ENCODE peak calls at places on chromosome 12, in ten cellular contexts. L is uterus; Z is right lobe of liver; C is cardiac muscle cell; R is H4; D is activated CD8-positive, alpha-beta T cell treated with anti-CD3 and anti-CD28 coated beads, Interleukin-2, amount 10 ng/mL, durations not matched to agents 7 days and 5 days; V is amniotic stem cell; H is HEK293T; S is HCEC 1CT; O is GM18507. F is an unnamed sample.

GRCh38 chr12:5779401-5779800 is 165.7 kb downstream of the ANO2 start:
- DNase-seq in C (no peak), V (no peak), L (no peak), S (no peak), R (no peak), H (no peak), Z (no peak), O (no peak), D (no peak), F (no peak)

GRCh38 chr12:49566361-49566760 is 1.6 kb downstream of the MCRS1 start:
- DNase-seq in Z (no peak), C (no peak), V (no peak), H (no peak), L (no peak), D (no peak), S (no peak), R (no peak), O (no peak), F (no peak)

GRCh38 chr12:100955139-100955538 is 160.6 kb downstream of the ANO4 start:
- DNase-seq in D (no peak), R (peak; percentile 72), C (peak; percentile 30), O (no peak), L (no peak), S (peak; percentile 35), V (no peak), Z (no peak), H (no peak), F (no peak)

GRCh38 chr12:63994704-63995103 is 150.2 kb downstream of the SRGAP1 start:
- DNase-seq in S (peak; percentile 34), R (no peak), O (no peak), V (no peak), C (no peak), D (no peak), Z (no peak), L (no peak), H (no peak), F (no peak)

GRCh38 chr12:31300341-31300740 is 25.6 kb downstream of the SINHCAF start:
- DNase-seq in L (no peak), V (no peak), D (no peak), R (no peak), Z (no peak), S (no peak), O (no peak), C (no peak), H (no peak), F (no peak)

GRCh38 chr12:117045175-117045997 is 53.8 kb downstream of the TESC start:
- DNase-seq in D (no peak), H (no peak), L (no peak), Z (no peak), V (no peak), C (no peak), O (no peak), S (no peak), R (no peak), F (no peak)

GRCh38 chr12:72570601-72571000 is 298.4 kb downstream of the TRHDE start:
- DNase-seq in H (peak; percentile 10), R (peak; percentile 36), D (no peak), Z (no peak), V (no peak), C (peak; percentile 51), O (no peak), S (no peak), L (no peak), F (no peak)

GRCh38 chr12:71441836-71442566 is 2.4 kb downstream of the LGR5 start:
- DNase-seq in C (no peak), S (no peak), L (no peak), V (no peak), R (no peak), O (no peak), H (no peak), D (no peak), Z (no peak), F (no peak)

GRCh38 chr12:108560321-108560721 is 652 bp downstream of the SART3 start:
- DNase-seq in D (no peak), Z (no peak), O (no peak), C (no peak), R (no peak), H (no peak), L (no peak), S (peak; percentile 45), V (no peak), F (no peak)

F was measured in activated CD4-positive, alpha-beta T cell treated with anti-CD3 and anti-CD28 coated beads, Interleukin-2, amount 10 ng/mL, durations not matched to agents 24 days and 14 days.